ENCODE peak calls at places on chromosomes 16 and 17, in four cellular contexts. I is HepG2, X is K562, Z is GM12878. Y is an unnamed sample.

GRCh38 chr17:9937164-9937835 is 32.2 kb upstream of the RCVRN start:
- DNase-seq in Z (no peak), X (no peak), I (no peak), Y (no peak)

GRCh38 chr16:73956592-73957495 is 339.8 kb upstream of the PSMD7 start:
- DNase-seq in I (peak; percentile 50), X (peak; percentile 61), Z (peak; percentile 2), Y (peak; percentile 56)

GRCh38 chr17:10646393-10646990 is 10.6 kb downstream of the MYH3 start:
- DNase-seq in X (peak; percentile 67), I (peak; percentile 58), Z (no peak), Y (peak; percentile 73)

GRCh38 chr16:31005350-31006085 is 4.9 kb downstream of the STX1B start:
- DNase-seq in I (no peak), X (no peak), Z (no peak), Y (no peak)

GRCh38 chr16:12082207-12082606 is 105.7 kb downstream of the SNX29 start:
- DNase-seq in Z (no peak), I (no peak), X (no peak), Y (no peak)

GRCh38 chr17:1986783-1987451 is 38.2 kb downstream of the RTN4RL1 start:
- DNase-seq in I (no peak), Z (no peak), X (peak; percentile 58), Y (no peak)

GRCh38 chr16:57666353-57667068 is 1.6 kb upstream of the ADGRG3 start:
- DNase-seq in I (no peak), X (no peak), Z (no peak), Y (no peak)

GRCh38 chr17:8887834-8888703 is 20.6 kb upstream of the PIK3R6 start:
- DNase-seq in Z (no peak), X (peak; percentile 60), I (peak; percentile 39), Y (peak; percentile 39)

GRCh38 chr16:75043175-75043937 is 44.5 kb downstream of the ZNRF1 start:
- DNase-seq in Z (peak; percentile 59), X (peak; percentile 92), I (no peak), Y (no peak)
- TF ChIP-seq FOXK2 in Z (no peak), X (peak; percentile 50), I (no peak), Y (no peak)

GRCh38 chr17:63694974-63695773 is 4.8 kb downstream of the LIMD2 start:
- DNase-seq in X (no peak), I (no peak), Z (no peak), Y (no peak)

GRCh38 chr17:63698381-63698885 is 1.5 kb downstream of the LIMD2 start:
- DNase-seq in I (no peak), Z (no peak), X (no peak), Y (no peak)

GRCh38 chr17:63695889-63696288 is 4.0 kb downstream of the LIMD2 start:
- DNase-seq in Z (no peak), X (no peak), I (no peak), Y (no peak)

GRCh38 chr17:63697341-63698286 is 2.3 kb downstream of the LIMD2 start:
- DNase-seq in I (peak; percentile 45), X (peak; percentile 65), Z (peak; percentile 82), Y (peak; percentile 68)

GRCh38 chr17:63696381-63696961 is 3.5 kb downstream of the LIMD2 start:
- DNase-seq in X (peak; percentile 65), I (peak; percentile 59), Z (no peak), Y (peak; percentile 63)
- TF ChIP-seq SP1 in X (no peak), I (no peak), Z (no peak), Y (no peak)

GRCh38 chr17:74591503-74591902 is 580 bp downstream of the CD300LD start:
- DNase-seq in X (no peak), I (no peak), Z (no peak), Y (no peak)

GRCh38 chr17:74582633-74583032 is 9.4 kb downstream of the CD300LD start:
- DNase-seq in Z (no peak), X (no peak), I (no peak), Y (no peak)

GRCh38 chr17:74584714-74585113 is 7.4 kb downstream of the CD300LD start:
- DNase-seq in Z (no peak), X (no peak), I (no peak), Y (no peak)

GRCh38 chr17:74584307-74584706 is 7.8 kb downstream of the CD300LD start:
- DNase-seq in X (no peak), I (no peak), Z (no peak), Y (no peak)

GRCh38 chr17:74585711-74586110 is 6.4 kb downstream of the CD300LD start:
- DNase-seq in X (no peak), I (no peak), Z (no peak), Y (no peak)
- TF ChIP-seq FOXK2 in X (no peak), I (no peak), Z (no peak), Y (no peak)

DNA sequence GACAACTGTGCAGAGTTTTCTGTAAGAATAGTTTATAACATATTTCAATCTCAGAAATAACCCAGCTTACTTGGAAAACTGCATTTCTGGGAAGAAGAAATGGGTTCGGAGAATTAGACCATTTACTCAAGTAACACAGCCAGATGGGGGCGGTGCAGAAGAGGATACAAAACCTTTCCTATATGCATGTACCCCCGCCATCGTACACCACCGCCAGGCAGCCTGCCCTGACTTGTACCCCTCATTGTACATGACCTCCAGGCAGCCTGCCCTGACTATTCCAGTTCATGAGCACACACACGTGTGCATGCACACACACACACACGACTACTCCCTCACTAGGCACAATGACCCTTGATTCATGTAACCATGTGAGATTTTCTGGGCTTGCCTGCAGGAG is 154.0 kb downstream of the C16orf78 start:
- DNase-seq in X (peak; percentile 35), I (no peak), Z (no peak), Y (no peak)
- TF ChIP-seq SP1 in X (no peak), I (no peak), Z (no peak), Y (no peak)

DNA sequence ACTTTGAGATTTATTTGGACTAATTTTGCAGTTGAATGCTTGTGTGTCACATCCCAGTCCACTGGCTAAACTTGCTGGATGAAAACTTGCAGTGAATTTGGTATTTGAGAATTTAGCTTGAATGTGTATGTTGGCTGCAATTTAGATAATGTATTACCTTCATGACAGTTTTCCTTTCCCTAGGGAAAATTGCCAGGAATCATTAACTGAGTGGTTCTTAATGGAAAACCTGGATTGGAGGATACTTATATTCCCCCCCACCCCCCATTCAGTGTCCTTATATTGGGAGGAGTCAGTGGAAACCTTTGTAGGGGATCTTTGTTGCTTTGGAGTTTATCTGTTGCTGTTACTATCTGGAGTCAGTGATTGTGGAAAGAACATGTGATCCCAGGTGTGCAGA is 67.6 kb downstream of the KPNA2 start:
- DNase-seq in Z (no peak), I (no peak), X (no peak), Y (no peak)
- TF ChIP-seq FOXK2 in Z (no peak), I (no peak), X (no peak), Y (no peak)

DNA sequence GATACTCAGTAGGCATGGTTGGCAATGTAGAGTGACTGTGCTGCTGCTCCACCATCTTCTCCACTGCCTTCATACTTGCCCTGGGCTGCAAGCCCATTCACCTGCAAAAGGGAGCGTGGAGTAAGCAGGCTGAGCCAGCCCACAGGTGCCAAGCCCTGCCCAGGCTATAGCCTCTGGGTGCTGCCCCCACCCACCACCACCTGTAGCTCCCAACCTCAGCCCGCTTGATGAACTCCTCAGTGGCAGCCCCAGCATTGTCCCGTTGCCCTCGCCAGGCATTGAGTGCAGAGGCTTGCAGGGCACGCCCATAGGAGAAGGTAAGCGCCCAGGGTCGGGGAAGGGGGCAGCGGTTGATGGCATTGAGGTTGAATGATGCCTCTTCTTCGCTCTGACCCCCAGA is 2.2 kb upstream of the PIGS start:
- DNase-seq in Z (no peak), I (no peak), X (no peak), Y (no peak)
- TF ChIP-seq SP1 in Z (no peak), I (no peak), X (no peak), Y (no peak)

GRCh38 chr17:59284317-59284716 is 47.1 kb upstream of the YPEL2 start:
- DNase-seq in Z (no peak), X (no peak), I (no peak), Y (no peak)
- TF ChIP-seq FOXK2 in Z (no peak), X (no peak), I (no peak), Y (no peak)